ENCODE peak calls at places on chromosomes 12 and 14, in six cellular contexts. S is GM23338, H is left ventricle myocardium inferior, T is mucosa of descending colon, N is lower lobe of right lung, K is trophoblast cell. J is an unnamed sample.

GRCh38 chr12:105774037-105774436 is 364.7 kb downstream of the NUAK1 start:
- DNase-seq in S (no peak), T (no peak), N (no peak), H (no peak), K (peak; percentile 57), J (no peak)

GRCh38 chr14:92173668-92174067 is 51.9 kb downstream of the CPSF2 start:
- DNase-seq in N (no peak), T (no peak), H (no peak), K (no peak), S (no peak), J (no peak)

GRCh38 chr14:92105845-92106094 is 612 bp downstream of the ATXN3 start:
- DNase-seq in K (peak; percentile 47), S (no peak), H (peak; percentile 63), T (peak; percentile 66), N (peak; percentile 67), J (peak; percentile 78)

GRCh38 chr12:10365716-10366433 is 24.0 kb downstream of the KLRK1 start:
- DNase-seq in K (peak; percentile 46), S (no peak), N (no peak), H (no peak), T (no peak), J (peak; percentile 45)

GRCh38 chr14:73718742-73719251 is 4.6 kb upstream of the PNMA1 start:
- DNase-seq in S (peak; percentile 86), H (no peak), K (no peak), T (no peak), N (no peak), J (peak; percentile 89)

GRCh38 chr12:69886101-69886500 is 61.1 kb downstream of the MYRFL start:
- DNase-seq in K (no peak), S (no peak), H (no peak), T (no peak), N (no peak), J (no peak)

GRCh38 chr14:51865953-51866747 is 5.7 kb downstream of the GNG2 start:
- DNase-seq in T (no peak), S (peak; percentile 51), N (no peak), H (no peak), K (no peak), J (peak; percentile 79)

GRCh38 chr12:48977290-48978281 is 536 bp upstream of the WNT1 start:
- DNase-seq in K (peak; percentile 94), T (peak; percentile 81), N (peak; percentile 83), S (peak; percentile 82), H (no peak), J (peak; percentile 93)

GRCh38 chr12:72146495-72146894 is 125.7 kb upstream of the TRHDE start:
- DNase-seq in T (no peak), H (no peak), K (no peak), S (no peak), N (no peak), J (no peak)

GRCh38 chr12:50690923-50691322 is 73.0 kb upstream of the ATF1 start:
- DNase-seq in T (no peak), K (no peak), S (no peak), N (no peak), H (peak; percentile 46), J (no peak)

GRCh38 chr12:47397664-47398281 is 308.1 kb downstream of the RPAP3 start:
- DNase-seq in N (no peak), H (no peak), K (peak; percentile 72), S (peak; percentile 45), T (no peak), J (no peak)

GRCh38 chr12:104385510-104385909 is 71.2 kb upstream of the CHST11 start:
- DNase-seq in S (no peak), N (no peak), T (no peak), H (no peak), K (no peak), J (no peak)

GRCh38 chr14:96294246-96294645 is 38.2 kb downstream of the BDKRB1 start:
- DNase-seq in S (no peak), K (no peak), T (no peak), H (no peak), N (no peak), J (no peak)

GRCh38 chr12:97022831-97023230 is 115.8 kb downstream of the NEDD1 start:
- DNase-seq in H (no peak), S (no peak), T (no peak), K (no peak), N (no peak), J (no peak)

GRCh38 chr12:63820427-63820826 is 24.1 kb upstream of the SRGAP1 start:
- DNase-seq in N (no peak), T (no peak), H (no peak), K (no peak), S (no peak), J (no peak)

GRCh38 chr14:33569844-33570716 is 380.8 kb downstream of the EGLN3 start:
- DNase-seq in H (no peak), N (no peak), T (no peak), S (no peak), K (peak; percentile 77), J (no peak)

GRCh38 chr14:99929601-99930000 is 135.6 kb upstream of the EVL start:
- DNase-seq in T (no peak), N (no peak), S (no peak), K (peak; percentile 90), H (no peak), J (no peak)

GRCh38 chr14:99921431-99921830 is 128.2 kb downstream of the EML1 start:
- DNase-seq in K (no peak), S (no peak), H (no peak), T (no peak), N (no peak), J (no peak)

GRCh38 chr14:99928963-99929362 is 135.8 kb downstream of the EML1 start:
- DNase-seq in N (no peak), H (no peak), T (no peak), S (no peak), K (no peak), J (no peak)

GRCh38 chr14:99924379-99924778 is 131.2 kb downstream of the EML1 start:
- DNase-seq in S (no peak), K (no peak), T (no peak), H (no peak), N (no peak), J (no peak)

GRCh38 chr14:99925471-99925870 is 132.3 kb downstream of the EML1 start:
- DNase-seq in K (no peak), N (no peak), S (no peak), H (no peak), T (no peak), J (no peak)
- H3K4me1 ChIP-seq in K (no peaks in the 10 kb centered on the region), N (no peaks in the 10 kb centered on the region), S (no peaks in the 10 kb centered on the region), H (no peaks in the 10 kb centered on the region), T (no peaks in the 10 kb centered on the region), J (no peaks in the 10 kb centered on the region)

DNA sequence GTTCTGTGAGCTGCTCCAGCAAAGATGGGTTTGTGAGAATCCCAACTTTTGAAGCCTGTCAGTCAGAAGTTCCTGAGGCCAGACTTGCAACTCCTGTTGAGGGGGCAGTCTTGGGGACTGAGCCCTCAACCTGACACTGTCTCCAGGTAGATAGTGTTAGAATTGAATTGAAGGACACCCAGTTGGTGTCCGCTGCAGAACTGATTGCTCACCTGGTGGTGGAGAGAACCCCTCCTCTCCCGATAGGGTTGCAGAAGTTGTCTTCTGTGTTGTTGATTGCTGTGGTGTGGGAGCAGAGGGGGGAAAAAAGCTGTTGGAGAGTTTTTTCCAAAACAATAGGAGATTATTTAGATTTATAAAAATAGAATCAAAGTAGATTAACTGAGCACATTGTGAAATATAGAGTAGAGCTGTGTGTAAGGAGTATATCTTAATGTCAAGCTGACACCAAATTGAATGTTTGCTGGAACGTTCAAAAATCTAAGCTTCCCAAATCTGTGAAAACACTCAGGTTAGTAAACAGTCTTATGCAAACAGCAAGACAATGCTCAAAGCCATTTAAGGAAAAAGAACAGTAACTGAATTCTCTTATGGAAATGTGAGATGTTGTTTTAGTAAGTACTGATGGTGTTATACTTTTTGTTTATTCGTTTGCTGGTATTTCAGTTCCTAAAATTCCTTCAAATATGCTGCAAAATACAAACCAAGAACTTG is 18.6 kb downstream of the HIF1A start:
- DNase-seq in H (no peak), K (no peak), T (no peak), S (no peak), N (no peak), J (peak; percentile 68)
- H3K4me1 ChIP-seq in H (peaks cover 91% of the 10 kb centered on the region), K (peaks cover 3% of the 10 kb centered on the region), T (peaks cover 25% of the 10 kb centered on the region), S (peaks cover 73% of the 10 kb centered on the region), N (peaks cover 64% of the 10 kb centered on the region), J (peaks cover 20% of the 10 kb centered on the region)

DNA sequence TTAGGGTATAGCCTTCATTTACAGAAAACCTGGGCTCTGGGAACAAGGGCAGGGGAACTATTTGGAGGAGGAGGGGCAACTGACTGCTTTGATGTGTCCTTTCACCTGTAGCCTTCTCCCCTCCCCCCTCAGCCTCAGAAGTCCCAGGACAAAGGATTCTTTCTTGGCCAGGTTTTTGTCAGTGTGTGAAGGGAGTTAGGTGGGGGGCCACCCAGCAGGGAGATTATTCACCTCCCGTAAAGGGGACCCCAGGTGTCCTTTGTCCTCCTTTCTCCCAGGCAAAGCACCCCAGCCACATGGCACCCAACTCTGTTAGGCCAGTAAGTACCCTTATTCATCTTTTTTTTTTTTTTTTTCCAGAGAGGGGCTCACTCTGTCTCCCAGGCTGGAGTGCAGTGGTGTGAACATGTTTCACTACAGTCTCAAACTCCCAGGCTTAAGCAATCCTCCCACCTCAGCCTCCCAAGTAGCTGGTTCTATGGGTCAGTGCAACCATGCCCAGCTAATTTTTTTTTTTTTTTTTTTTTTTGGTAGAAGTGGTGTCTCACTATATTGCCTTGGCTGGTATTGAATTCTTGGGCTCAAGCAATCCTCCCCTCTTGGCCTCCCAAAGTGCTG is 722 bp upstream of the NFE2 start:
- DNase-seq in S (peak; percentile 88), T (no peak), K (no peak), H (no peak), N (no peak), J (peak; percentile 89)
- H3K4me1 ChIP-seq in S (peaks cover 48% of the 10 kb centered on the region), T (peaks cover 14% of the 10 kb centered on the region), K (peaks cover 19% of the 10 kb centered on the region), H (peaks cover 17% of the 10 kb centered on the region), N (peaks cover 49% of the 10 kb centered on the region), J (peaks cover 19% of the 10 kb centered on the region)

GRCh38 chr12:13347241-13348043 is 150.9 kb downstream of the EMP1 start:
- DNase-seq in S (no peak), H (no peak), T (no peak), N (no peak), K (no peak), J (no peak)
- H3K4me1 ChIP-seq in S (no peaks in the 10 kb centered on the region), H (no peaks in the 10 kb centered on the region), T (no peaks in the 10 kb centered on the region), N (no peaks in the 10 kb centered on the region), K (peaks cover 12% of the 10 kb centered on the region), J (peaks cover 12% of the 10 kb centered on the region)

J was measured in endodermal cell.